ENCODE peak calls at places on chromosomes 2 and 18, in seven cellular contexts. D is heart right ventricle; U is CD8-positive, alpha-beta T cell; B is right lobe of liver; A is foreskin fibroblast; Q is mammary epithelial cell; S is neural progenitor cell. H is an unnamed sample.

GRCh38 chr2:44934024-44934423 is 7.5 kb upstream of the SIX3 start:
- DNase-seq in D (no peak), U (no peak), B (no peak), A (no peak), Q (no peak), S (peak), H (no peak)

GRCh38 chr18:54700580-54700979 is 109.5 kb downstream of the DYNAP start:
- DNase-seq in D (no peak), U (no peak), B (no peak), A (no peak), Q (no peak), S (peak), H (no peak)

GRCh38 chr2:206392118-206392517 is 51.2 kb upstream of the ADAM23 start:
- DNase-seq in D (no peak), U (no peak), B (no peak), A (peak), Q (peak), S (peak), H (peak)

GRCh38 chr2:119108186-119108585 is 50.4 kb downstream of the C1QL2 start:
- DNase-seq in D (no peak), U (no peak), B (no peak), A (no peak), Q (no peak), S (no peak), H (no peak)

GRCh38 chr2:76721226-76721625 is 801.0 kb downstream of the LRRTM4 start:
- DNase-seq in D (no peak), U (no peak), B (no peak), A (no peak), Q (no peak), S (no peak), H (no peak)

GRCh38 chr18:49472459-49472858 is 12.0 kb upstream of the DYM start:
- DNase-seq in D (no peak), U (no peak), B (no peak), A (no peak), Q (no peak), S (no peak), H (no peak)

GRCh38 chr2:86621290-86621943 is 2.2 kb downstream of the RNF103 start:
- DNase-seq in D (no peak), U (no peak), B (no peak), A (peak), Q (peak), S (no peak), H (peak)

GRCh38 chr18:28136071-28136470 is 40.9 kb downstream of the CDH2 start:
- DNase-seq in D (no peak), U (no peak), B (no peak), A (no peak), Q (peak), S (no peak), H (peak)

GRCh38 chr2:238954841-238955521 is 107.1 kb downstream of the TWIST2 start:
- DNase-seq in D (no peak), U (no peak), B (no peak), A (peak), Q (no peak), S (peak), H (peak)

GRCh38 chr2:218852911-218853667 is 6.5 kb upstream of the WNT6 start:
- DNase-seq in D (no peak), U (peak), B (no peak), A (peak), Q (peak), S (peak), H (peak)

GRCh38 chr2:239589270-239589825 is 188.5 kb upstream of the HDAC4 start:
- DNase-seq in D (no peak), U (no peak), B (no peak), A (no peak), Q (no peak), S (no peak), H (no peak)

GRCh38 chr2:197919487-197919886 is 115.1 kb downstream of the PLCL1 start:
- DNase-seq in D (no peak), U (no peak), B (no peak), A (peak), Q (no peak), S (no peak), H (no peak)

GRCh38 chr2:212892193-212892592 is 259.2 kb downstream of the IKZF2 start:
- DNase-seq in D (no peak), U (no peak), B (no peak), A (peak), Q (peak), S (peak), H (peak)

GRCh38 chr2:10891848-10892247 is 19.9 kb upstream of the KCNF1 start:
- DNase-seq in D (no peak), U (no peak), B (peak), A (no peak), Q (no peak), S (no peak), H (no peak)

GRCh38 chr2:15559379-15559778 is 1.8 kb downstream of the NBAS start:
- DNase-seq in D (no peak), U (no peak), B (no peak), A (no peak), Q (no peak), S (no peak), H (no peak)

GRCh38 chr2:121351521-121352318 is 66.7 kb upstream of the TFCP2L1 start:
- DNase-seq in D (no peak), U (no peak), B (peak), A (no peak), Q (no peak), S (no peak), H (no peak)

GRCh38 chr2:10498525-10499274 is 50.6 kb upstream of the ODC1 start:
- DNase-seq in D (no peak), U (no peak), B (no peak), A (no peak), Q (no peak), S (no peak), H (no peak)

GRCh38 chr2:37894047-37894446 is 31.0 kb upstream of the RMDN2 start:
- DNase-seq in D (no peak), U (no peak), B (no peak), A (no peak), Q (no peak), S (no peak), H (no peak)

GRCh38 chr2:15730545-15731212 is 139.0 kb downstream of the DDX1 start:
- DNase-seq in D (peak), U (no peak), B (peak), A (peak), Q (peak), S (no peak), H (peak)

DNA sequence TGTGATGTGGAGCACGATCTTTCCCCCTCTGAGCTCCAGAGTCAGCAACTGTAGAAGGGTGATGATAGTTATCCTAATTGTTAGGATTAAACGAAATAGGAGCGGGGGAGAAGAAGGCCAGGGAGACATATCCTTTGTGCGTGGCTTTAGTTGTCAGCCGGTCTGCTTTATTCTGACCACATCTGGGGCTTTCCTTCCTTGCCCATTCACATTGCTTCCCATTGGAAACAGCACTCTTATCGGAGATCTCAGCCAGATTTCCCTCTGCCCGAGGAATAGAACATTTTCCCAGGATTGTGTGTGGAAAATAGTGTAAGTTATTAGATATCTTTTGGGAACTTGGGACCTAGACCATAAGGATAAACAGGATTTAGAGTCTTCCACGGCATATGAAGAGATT is 1.5 kb downstream of the RALB start:
- DNase-seq in D (no peak), U (no peak), B (no peak), A (peak), Q (no peak), S (peak), H (no peak)
- TF ChIP-seq CTCF in D (no peak), U (no peak), B (no peak), A (no peak), Q (no peak), S (no peak), H (no peak)

GRCh38 chr2:88221365-88221942 is 51.3 kb downstream of the THNSL2 start:
- DNase-seq in D (no peak), U (no peak), B (no peak), A (no peak), Q (no peak), S (no peak), H (no peak)

GRCh38 chr2:88233216-88233615 is 63.1 kb downstream of the THNSL2 start:
- DNase-seq in D (no peak), U (no peak), B (no peak), A (no peak), Q (no peak), S (no peak), H (no peak)

GRCh38 chr2:88230912-88231311 is 60.8 kb downstream of the THNSL2 start:
- DNase-seq in D (no peak), U (no peak), B (no peak), A (no peak), Q (no peak), S (no peak), H (no peak)

GRCh38 chr2:88227446-88227845 is 57.3 kb downstream of the THNSL2 start:
- DNase-seq in D (no peak), U (no peak), B (no peak), A (peak), Q (no peak), S (peak), H (no peak)
- H3K4me3 ChIP-seq in D (no peak), U (no peak), B (no peak), A (no peak), Q (no peak), S (no peak), H (no peak)

DNA sequence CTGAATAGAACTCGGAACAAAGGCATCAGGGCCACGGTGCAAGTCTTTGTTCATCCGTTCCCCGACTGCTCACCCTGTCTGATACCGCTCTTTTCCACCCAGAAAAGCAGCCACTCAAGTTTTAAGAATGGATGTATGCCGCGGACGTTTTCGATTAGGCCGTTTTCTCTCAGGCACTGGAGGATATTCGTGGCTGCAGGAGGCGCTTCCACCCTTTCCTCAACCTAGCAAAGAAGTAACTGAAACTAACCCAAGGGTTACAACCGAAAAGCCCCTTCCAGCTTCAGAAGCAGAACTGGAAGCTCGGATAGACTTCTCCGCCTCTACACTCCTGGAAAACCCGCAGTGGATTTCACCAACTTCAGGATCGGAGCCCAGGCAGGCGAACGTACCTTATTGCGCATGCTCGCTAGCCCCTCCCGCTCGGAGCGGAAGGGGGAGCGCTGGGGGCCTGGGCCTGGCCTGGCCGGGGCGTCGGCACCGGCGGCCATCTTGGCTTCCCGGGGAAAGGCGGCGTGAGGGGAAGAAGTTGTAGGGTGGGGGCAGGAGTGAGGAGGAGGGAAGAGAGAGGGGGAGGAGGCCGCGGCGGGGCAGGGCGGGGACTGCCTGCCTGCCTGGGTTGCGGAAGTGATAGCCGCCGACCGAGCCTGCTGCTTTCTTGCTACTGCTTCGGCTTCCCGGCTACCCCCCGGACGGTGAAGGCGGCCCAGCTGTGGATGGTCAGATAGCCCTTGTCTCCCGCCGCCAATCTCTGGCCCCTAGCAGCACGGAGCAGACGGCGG is at the start of gene ACTR3:
- DNase-seq in D (peak), U (peak), B (peak), A (peak), Q (peak), S (peak), H (peak)
- TF ChIP-seq CTCF in D (no peak), U (no peak), B (no peak), A (no peak), Q (no peak), S (no peak), H (no peak)

GRCh38 chr2:199581504-199581903 is 123.8 kb upstream of the SATB2 start:
- DNase-seq in D (no peak), U (no peak), B (no peak), A (no peak), Q (no peak), S (no peak), H (no peak)
- H3K4me3 ChIP-seq in D (peak), U (no peak), B (no peak), A (peak), Q (no peak), S (peak), H (peak)

DNA sequence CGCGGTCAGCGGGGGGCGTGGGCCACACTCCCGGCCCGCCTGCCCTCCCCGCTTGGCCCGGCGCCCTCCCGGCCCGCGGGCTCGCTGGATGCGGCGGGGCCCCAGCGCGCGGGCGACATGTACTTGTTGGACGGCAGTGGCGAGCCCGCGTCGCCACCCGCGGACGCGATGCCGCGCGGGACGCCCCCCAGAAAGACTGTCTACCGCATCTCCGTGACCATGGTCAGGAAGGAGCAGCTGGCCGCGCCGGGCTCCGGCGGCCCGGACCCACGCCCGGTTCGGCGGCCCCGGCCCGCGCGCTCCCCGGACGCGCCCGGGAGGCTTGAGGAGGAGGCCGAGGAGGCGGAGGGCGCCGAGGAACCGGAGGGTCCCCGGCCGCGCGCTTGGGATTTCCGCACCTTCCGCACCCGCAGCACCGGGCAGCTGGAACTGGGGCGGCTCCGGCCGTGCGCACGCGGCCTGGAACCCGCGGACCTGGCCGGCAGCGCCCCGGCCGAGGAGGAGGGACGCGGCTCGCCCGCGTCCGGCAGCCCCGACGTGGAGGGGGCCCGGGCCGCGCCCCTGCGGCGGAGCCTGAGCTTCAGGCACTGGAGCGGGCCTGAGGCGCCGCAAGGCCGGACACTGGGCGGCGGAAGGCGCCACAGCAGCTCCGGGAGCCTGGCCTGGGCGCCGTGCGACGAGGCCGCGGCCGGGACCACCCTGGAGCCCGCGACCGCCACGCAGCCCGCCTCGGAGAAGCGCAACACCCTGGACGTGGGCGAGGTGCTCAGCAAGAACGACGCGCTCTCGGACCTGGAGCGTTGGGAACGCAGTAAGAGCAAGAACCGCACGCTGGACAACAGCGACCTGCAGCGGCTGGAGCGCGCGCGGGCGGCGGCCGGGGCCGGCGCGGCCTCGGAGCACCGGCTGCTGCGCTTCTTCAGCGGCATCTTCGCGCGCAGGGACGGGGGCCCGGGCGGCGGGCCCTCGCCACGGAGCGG is 176.4 kb downstream of the AGAP1 start:
- DNase-seq in D (peak), U (no peak), B (no peak), A (peak), Q (peak), S (peak), H (peak)
- TF ChIP-seq CTCF in D (peak), U (no peak), B (peak), A (peak), Q (peak), S (peak), H (peak)

GRCh38 chr2:229596796-229597195 is 117.6 kb downstream of the DNER start:
- DNase-seq in D (no peak), U (no peak), B (no peak), A (no peak), Q (no peak), S (no peak), H (no peak)

GRCh38 chr2:229598227-229598626 is 116.1 kb downstream of the DNER start:
- DNase-seq in D (no peak), U (no peak), B (no peak), A (no peak), Q (peak), S (no peak), H (no peak)

GRCh38 chr2:229601936-229602335 is 112.4 kb downstream of the DNER start:
- DNase-seq in D (no peak), U (no peak), B (no peak), A (no peak), Q (no peak), S (no peak), H (no peak)

DNA sequence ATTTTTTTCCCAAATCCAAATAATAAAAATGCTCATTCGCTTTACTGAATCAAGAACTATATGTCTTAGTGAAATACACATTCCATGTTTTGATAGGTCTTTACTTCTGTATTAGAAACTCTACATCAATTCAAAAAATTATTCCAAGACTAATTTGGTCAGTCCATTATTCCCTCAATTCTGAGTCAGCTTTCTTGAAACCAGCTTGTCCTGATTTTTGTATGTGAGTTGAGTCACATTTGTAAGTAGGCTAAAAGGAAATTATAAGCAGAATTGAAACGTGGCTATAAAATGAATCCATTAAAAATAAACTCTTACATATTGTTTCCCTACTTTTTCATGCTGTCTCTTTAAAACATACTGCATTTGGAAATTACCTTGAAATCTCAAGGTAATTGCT is 113.0 kb downstream of the DNER start:
- DNase-seq in D (no peak), U (no peak), B (no peak), A (peak), Q (peak), S (no peak), H (no peak)
- H3K4me3 ChIP-seq in D (no peak), U (no peak), B (no peak), A (no peak), Q (no peak), S (no peak), H (no peak)

GRCh38 chr18:40159141-40160017 is 1795.7 kb upstream of the PIK3C3 start:
- DNase-seq in D (no peak), U (no peak), B (no peak), A (peak), Q (peak), S (peak), H (peak)
- TF ChIP-seq CTCF in D (peak), U (no peak), B (peak), A (peak), Q (peak), S (peak), H (peak)

GRCh38 chr18:22098563-22098989 is 70.8 kb upstream of the GATA6 start:
- DNase-seq in D (no peak), U (no peak), B (peak), A (no peak), Q (no peak), S (no peak), H (peak)

GRCh38 chr18:22088976-22089375 is 80.4 kb upstream of the GATA6 start:
- DNase-seq in D (no peak), U (no peak), B (no peak), A (no peak), Q (no peak), S (no peak), H (no peak)

GRCh38 chr18:22091341-22091740 is 78.0 kb upstream of the GATA6 start:
- DNase-seq in D (no peak), U (no peak), B (no peak), A (no peak), Q (no peak), S (no peak), H (no peak)

GRCh38 chr18:22094375-22094767 is 75.0 kb upstream of the GATA6 start:
- DNase-seq in D (no peak), U (no peak), B (peak), A (no peak), Q (no peak), S (no peak), H (no peak)

GRCh38 chr18:22093731-22094374 is 75.5 kb upstream of the GATA6 start:
- DNase-seq in D (no peak), U (no peak), B (no peak), A (no peak), Q (no peak), S (no peak), H (no peak)
- H3K4me3 ChIP-seq in D (no peak), U (no peak), B (no peak), A (no peak), Q (no peak), S (no peak), H (no peak)